ENCODE peak calls at places on chromosomes 4 and X, in five cellular contexts. A is CD8-positive, alpha-beta T cell; M is pancreas; X is sigmoid colon; J is colonic mucosa. Q is an unnamed sample.

GRCh38 chrX:129777218-129777768 is 2.5 kb upstream of the SASH3 start:
- DNase-seq in X (no peak), A (peak; percentile 70), M (no peak), J (peak; percentile 54), Q (peak; percentile 13)

GRCh38 chr4:43903456-43903855 is 545.2 kb downstream of the KCTD8 start:
- DNase-seq in M (no peak), X (no peak), J (no peak), A (no peak), Q (no peak)

GRCh38 chr4:1494416-1495315 is 88.4 kb upstream of the NKX1-1 start:
- DNase-seq in X (peak; percentile 55), J (no peak), A (no peak), M (no peak), Q (no peak)

GRCh38 chr4:36835246-36835645 is 409.3 kb upstream of the NWD2 start:
- DNase-seq in M (no peak), X (no peak), J (no peak), A (no peak), Q (no peak)

GRCh38 chr4:8538076-8538702 is 42.0 kb upstream of the GPR78 start:
- DNase-seq in X (peak; percentile 21), J (no peak), A (no peak), M (no peak), Q (no peak)

GRCh38 chr4:11073621-11074051 is 355.1 kb downstream of the HS3ST1 start:
- DNase-seq in A (no peak), J (peak; percentile 42), M (no peak), X (no peak), Q (no peak)

GRCh38 chrX:2484721-2485459 is 15.9 kb downstream of the DHRSX start:
- DNase-seq in J (no peak), M (no peak), A (no peak), X (peak; percentile 73), Q (no peak)

GRCh38 chr4:57374866-57375595 is 264.8 kb upstream of the IGFBP7 start:
- DNase-seq in J (no peak), M (no peak), A (no peak), X (no peak), Q (no peak)

GRCh38 chrX:123084797-123085196 is 99.3 kb upstream of the GRIA3 start:
- DNase-seq in A (no peak), X (no peak), M (no peak), J (no peak), Q (no peak)

GRCh38 chrX:1741828-1742394 is 127.1 kb downstream of the ASMT start:
- DNase-seq in A (no peak), M (no peak), J (no peak), X (no peak), Q (no peak)

GRCh38 chr4:176886135-176886534 is 93.4 kb upstream of the VEGFC start:
- DNase-seq in A (no peak), X (no peak), M (no peak), J (no peak), Q (no peak)

GRCh38 chr4:148438047-148438446 is 4.2 kb downstream of the NR3C2 start:
- DNase-seq in M (no peak), X (no peak), A (no peak), J (no peak), Q (no peak)

GRCh38 chrX:107684956-107685385 is 56.7 kb downstream of the PRPS1 start:
- DNase-seq in M (peak; percentile 82), A (no peak), J (peak; percentile 78), X (peak; percentile 90), Q (peak; percentile 90)
- H3K4me1 ChIP-seq in M (no peaks in the 10 kb centered on the region), A (peaks cover 16% of the 10 kb centered on the region), J (no peaks in the 10 kb centered on the region), X (peaks cover 22% of the 10 kb centered on the region), Q (no peaks in the 10 kb centered on the region)

GRCh38 chr4:105194328-105195231 is 47.9 kb downstream of the TET2 start:
- DNase-seq in A (no peak), J (no peak), X (no peak), M (no peak), Q (no peak)
- H3K4me1 ChIP-seq in A (no peaks in the 10 kb centered on the region), J (peaks cover 8% of the 10 kb centered on the region), X (peaks cover 44% of the 10 kb centered on the region), M (peaks cover 8% of the 10 kb centered on the region), Q (no peaks in the 10 kb centered on the region)

GRCh38 chrX:21998037-21998436 is 34.1 kb upstream of the PHEX start:
- DNase-seq in J (no peak), M (no peak), X (no peak), A (no peak), Q (no peak)
- H3K4me1 ChIP-seq in J (no peaks in the 10 kb centered on the region), M (no peaks in the 10 kb centered on the region), X (no peaks in the 10 kb centered on the region), A (no peaks in the 10 kb centered on the region), Q (no peaks in the 10 kb centered on the region)

DNA sequence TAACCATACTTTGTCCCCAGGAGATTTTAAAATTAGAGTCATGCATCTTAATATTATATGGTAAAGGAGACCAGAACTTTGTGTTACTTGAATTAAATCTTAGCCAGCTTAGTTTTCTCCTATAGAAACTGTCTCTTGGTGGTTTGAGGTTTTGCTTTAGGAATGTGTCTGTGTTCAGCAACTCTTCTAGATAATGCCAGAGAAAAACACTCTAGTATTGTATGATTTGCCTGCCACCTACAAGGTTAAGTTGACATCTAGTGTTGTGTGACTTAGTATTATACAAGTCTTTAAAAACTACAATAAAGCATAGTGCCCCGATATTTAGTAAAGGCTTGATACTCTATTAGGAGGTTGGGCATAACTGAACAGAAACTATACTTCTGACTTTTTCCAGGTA is 2.1 kb downstream of the UGT8 start:
- DNase-seq in X (no peak), J (no peak), A (no peak), M (no peak), Q (no peak)
- H3K4me1 ChIP-seq in X (peaks cover 5% of the 10 kb centered on the region), J (peaks cover 3% of the 10 kb centered on the region), A (peaks cover 4% of the 10 kb centered on the region), M (no peaks in the 10 kb centered on the region), Q (no peaks in the 10 kb centered on the region)